ENCODE peak calls at places on chromosomes 1 and 21, in five cellular contexts. L is GM23338, Y is ovary, R is pancreas, F is brain microvascular endothelial cell. Q is an unnamed sample.

GRCh38 chr1:31866450-31866801 is 50.6 kb upstream of the SPOCD1 start:
- DNase-seq in F (no peak), Y (no peak), L (no peak), R (no peak), Q (no peak)

GRCh38 chr1:19372602-19373001 is 60.5 kb downstream of the SLC66A1 start:
- DNase-seq in L (no peak), Y (no peak), F (no peak), R (no peak), Q (no peak)

GRCh38 chr21:35467536-35467935 is 418.4 kb upstream of the RUNX1 start:
- DNase-seq in Y (no peak), F (no peak), L (no peak), R (no peak), Q (no peak)

GRCh38 chr1:206741142-206741701 is 29.4 kb upstream of the IL19 start:
- DNase-seq in F (no peak), L (no peak), Y (no peak), R (no peak), Q (no peak)

GRCh38 chr1:114314098-114314497 is 160.4 kb upstream of the SYT6 start:
- DNase-seq in Y (no peak), R (no peak), F (no peak), L (no peak), Q (no peak)

GRCh38 chr1:212161231-212161781 is 123.9 kb upstream of the PPP2R5A start:
- DNase-seq in Y (no peak), L (no peak), R (no peak), F (peak), Q (no peak)

GRCh38 chr1:74247881-74248528 is 12.8 kb downstream of the TNNI3K start:
- DNase-seq in F (no peak), R (no peak), L (no peak), Y (no peak), Q (no peak)

GRCh38 chr1:68204965-68205630 is 27.2 kb downstream of the WLS start:
- DNase-seq in Y (no peak), L (no peak), R (peak), F (no peak), Q (no peak)

GRCh38 chr1:16116625-16117024 is 39.2 kb downstream of the EPHA2 start:
- DNase-seq in R (no peak), Y (no peak), L (no peak), F (no peak), Q (no peak)

GRCh38 chr1:91075233-91076135 is 53.6 kb upstream of the ZNF644 start:
- DNase-seq in R (no peak), L (no peak), Y (no peak), F (no peak), Q (no peak)

GRCh38 chr1:244099258-244099930 is 48.3 kb downstream of the ZBTB18 start:
- DNase-seq in F (no peak), L (no peak), Y (no peak), R (no peak), Q (no peak)

GRCh38 chr1:154992721-154993571 is 440 bp upstream of the LENEP start:
- DNase-seq in R (no peak), L (peak), Y (no peak), F (peak), Q (no peak)

GRCh38 chr1:199010933-199011332 is 372.1 kb downstream of the PTPRC start:
- DNase-seq in L (no peak), F (peak), Y (no peak), R (no peak), Q (no peak)

GRCh38 chr1:183776731-183777130 is 28.2 kb upstream of the RGL1 start:
- DNase-seq in Y (no peak), R (no peak), F (peak), L (no peak), Q (no peak)

GRCh38 chr1:110673197-110673701 is 1.5 kb downstream of the KCNA3 start:
- DNase-seq in Y (no peak), R (no peak), L (peak), F (no peak), Q (no peak)
- H3K4me3 ChIP-seq in Y (no peak), R (peak), L (peak), F (no peak), Q (peak)

DNA sequence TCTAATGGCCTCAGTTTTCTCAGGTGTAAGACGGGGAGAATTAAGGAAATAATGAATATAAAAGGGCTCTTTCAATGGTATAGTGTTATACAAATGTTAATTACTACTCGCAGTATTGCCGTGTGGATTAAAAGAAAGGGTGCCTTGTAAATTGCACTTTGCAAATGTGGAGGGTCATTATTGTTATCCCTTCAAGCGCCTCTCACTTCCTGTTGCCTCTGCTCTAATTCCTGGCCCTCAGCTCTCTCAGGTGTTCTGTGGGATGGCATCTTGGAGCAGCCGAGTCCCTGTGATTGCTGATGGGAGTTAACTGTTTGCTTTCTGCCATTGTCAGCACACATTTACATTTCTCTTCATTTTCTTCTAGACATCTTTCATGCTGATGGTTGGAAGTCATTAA is 7.1 kb upstream of the S100A11 start:
- DNase-seq in L (peak), F (no peak), R (no peak), Y (no peak), Q (no peak)
- H3K27ac ChIP-seq in L (peak), F (no peak), R (no peak), Y (no peak), Q (no peak)

GRCh38 chr1:12424150-12424549 is 193.9 kb downstream of the DHRS3 start:
- DNase-seq in Y (no peak), R (no peak), L (no peak), F (no peak), Q (no peak)

GRCh38 chr1:12426030-12426429 is 192.0 kb downstream of the DHRS3 start:
- DNase-seq in L (no peak), Y (no peak), R (no peak), F (no peak), Q (no peak)

GRCh38 chr1:12417389-12417788 is 187.6 kb downstream of the VPS13D start:
- DNase-seq in L (no peak), F (no peak), R (no peak), Y (no peak), Q (no peak)

GRCh38 chr1:12424793-12425192 is 193.2 kb downstream of the DHRS3 start:
- DNase-seq in L (no peak), R (no peak), F (no peak), Y (no peak), Q (no peak)

DNA sequence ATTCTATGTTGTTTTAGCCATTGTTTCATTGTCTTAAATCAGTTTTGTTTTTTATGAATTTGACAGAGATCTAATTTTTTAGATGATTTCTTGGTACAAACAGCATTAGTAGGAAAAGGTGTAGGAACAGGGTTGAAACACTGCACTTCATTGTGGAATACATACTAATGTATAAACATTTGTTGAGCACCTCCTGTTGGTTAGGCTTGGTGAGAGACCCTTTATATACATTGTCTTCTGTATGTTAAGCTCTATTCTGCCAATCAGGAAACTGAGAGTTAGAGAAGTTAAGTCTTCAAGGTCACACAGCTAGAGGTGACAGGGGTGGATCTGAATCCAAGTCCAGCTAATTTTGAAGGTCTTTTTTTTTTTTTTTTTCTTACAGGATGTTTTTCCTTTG is 192.7 kb downstream of the VPS13D start:
- DNase-seq in L (peak), R (no peak), F (no peak), Y (no peak), Q (no peak)
- TF ChIP-seq CTCF in L (peak), R (no peak), F (no peak), Y (no peak), Q (no peak)

GRCh38 chr1:230712470-230712942 is 1.4 kb downstream of the AGT start:
- DNase-seq in R (no peak), Y (no peak), L (no peak), F (no peak), Q (peak)

GRCh38 chr1:230713547-230713914 is 391 bp downstream of the AGT start:
- DNase-seq in F (no peak), R (no peak), L (no peak), Y (no peak), Q (no peak)

GRCh38 chr1:230715510-230715909 is 1.6 kb upstream of the AGT start:
- DNase-seq in F (no peak), L (peak), Y (no peak), R (no peak), Q (no peak)

GRCh38 chr1:230713138-230713537 is 784 bp downstream of the AGT start:
- DNase-seq in Y (no peak), L (no peak), F (no peak), R (no peak), Q (no peak)

GRCh38 chr1:230713915-230714764 is at the start of gene AGT:
- DNase-seq in L (no peak), Y (peak), R (peak), F (peak), Q (peak)
- H3K4me3 ChIP-seq in L (no peak), Y (no peak), R (no peak), F (no peak), Q (peak)

DNA sequence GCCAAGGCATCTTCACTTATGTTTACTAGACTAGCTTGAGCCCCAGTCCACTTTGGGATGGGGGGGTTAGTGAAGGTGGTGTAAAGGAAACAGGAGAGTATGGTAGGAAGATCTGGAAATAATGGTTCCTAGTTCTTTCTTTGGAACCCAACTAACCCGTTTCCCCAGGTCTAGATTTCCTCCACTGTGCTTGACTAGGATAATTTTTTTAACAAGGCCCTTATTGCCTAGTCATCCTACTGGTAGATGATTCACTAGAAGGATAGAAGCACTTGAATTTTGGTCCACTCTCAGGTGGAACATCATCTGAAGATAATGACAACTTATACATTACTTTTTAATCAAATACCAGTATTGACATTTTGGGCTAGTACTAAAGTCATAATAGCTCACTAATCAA is 45.9 kb upstream of the MYOCOS start:
- DNase-seq in Y (no peak), R (no peak), F (no peak), L (no peak), Q (no peak)
- H3K27ac ChIP-seq in Y (no peak), R (no peak), F (no peak), L (no peak), Q (no peak)

GRCh38 chr1:213728593-213729536 is 258.9 kb upstream of the PROX1 start:
- DNase-seq in Y (no peak), R (no peak), L (no peak), F (no peak), Q (no peak)

GRCh38 chr1:213720032-213720431 is 267.7 kb upstream of the PROX1 start:
- DNase-seq in F (no peak), R (no peak), Y (no peak), L (no peak), Q (no peak)

GRCh38 chr1:213727853-213728592 is 259.8 kb upstream of the PROX1 start:
- DNase-seq in F (no peak), Y (no peak), R (no peak), L (no peak), Q (no peak)

GRCh38 chr1:213723187-213723586 is 264.6 kb upstream of the PROX1 start:
- DNase-seq in F (no peak), L (peak), Y (no peak), R (no peak), Q (no peak)

DNA sequence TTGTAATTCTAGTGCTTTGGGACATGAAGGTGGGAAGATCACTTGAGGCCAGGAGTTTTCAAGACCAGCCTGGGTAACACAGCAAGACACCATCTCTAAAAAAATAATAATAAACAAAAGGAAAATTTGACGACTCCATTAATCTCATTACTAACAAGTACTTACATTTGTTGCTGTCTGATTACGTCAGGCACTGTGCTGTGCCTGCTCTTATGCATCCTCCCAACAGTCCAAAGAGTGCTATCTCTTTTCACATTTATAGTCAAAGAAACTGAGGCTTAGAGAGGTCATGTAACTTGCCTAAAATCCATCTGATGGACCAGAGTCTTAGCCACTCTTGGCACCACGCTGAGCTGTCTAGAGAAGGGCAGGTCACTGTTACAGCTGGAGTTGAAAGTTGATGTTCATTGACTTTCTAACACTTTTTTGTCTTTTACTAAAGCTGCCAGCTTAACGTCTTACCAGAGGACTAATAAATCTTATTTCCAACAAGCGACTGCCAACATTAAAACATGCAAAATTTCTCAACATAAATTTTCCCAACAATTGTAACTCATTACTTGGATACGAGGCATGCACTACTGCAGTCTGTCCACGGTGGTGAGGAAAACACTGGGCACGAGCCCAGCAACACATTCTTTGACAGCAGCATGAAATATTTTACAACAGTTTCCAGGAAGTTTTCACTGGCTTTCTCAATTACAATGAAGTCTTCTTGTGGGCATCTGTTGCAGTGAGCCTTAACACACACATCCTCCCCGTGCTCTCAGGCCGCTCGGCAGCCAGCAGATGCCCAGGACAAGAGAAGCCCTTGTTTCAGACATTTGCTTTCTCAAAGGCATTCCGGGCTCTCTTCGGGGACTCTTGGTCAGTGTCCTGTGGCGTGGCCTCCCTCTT is 262.9 kb upstream of the PROX1 start:
- DNase-seq in L (no peak), R (peak), Y (no peak), F (no peak), Q (no peak)
- TF ChIP-seq CTCF in L (no peak), R (no peak), Y (no peak), F (no peak), Q (no peak)

GRCh38 chr1:43924516-43924915 is 9.1 kb upstream of the ARTN start:
- DNase-seq in Y (no peak), R (no peak), F (no peak), L (no peak), Q (no peak)
- H3K4me3 ChIP-seq in Y (no peak), R (no peak), F (no peak), L (no peak), Q (no peak)

GRCh38 chr1:22844621-22845020 is 128.0 kb downstream of the LACTBL1 start:
- DNase-seq in L (no peak), R (no peak), F (no peak), Y (no peak), Q (no peak)
- H3K27ac ChIP-seq in L (no peak), R (no peak), F (no peak), Y (no peak), Q (no peak)

GRCh38 chr1:67144696-67145095 is 9.9 kb upstream of the C1orf141 start:
- DNase-seq in R (no peak), L (no peak), Y (no peak), F (no peak), Q (no peak)
- TF ChIP-seq CTCF in R (no peak), L (peak), Y (no peak), F (peak), Q (no peak)